ENCODE peak calls at places on chromosomes 5 and 9, in nine cellular contexts. Y is A549; H is globus pallidus; I is CD4-positive, alpha-beta T cell; U is T-helper 22 cell; G is neural progenitor cell; F is stimulated activated CD8-positive, alpha-beta memory T cell treated with anti-CD3 and anti-CD28 coated beads, Interleukin-4, amount 100 ng/mL, for 24 hours; A is stimulated activated CD4-positive, alpha-beta T cell treated with anti-CD3 and anti-CD28 coated beads, Interleukin-2, amount 100 ng/mL, for 48 hours; M is Kasumi-1. Z is an unnamed sample.

GRCh38 chr9:100700689-100701318 is 122.9 kb downstream of the CAVIN4 start:
- DNase-seq in Y (peak; percentile 38), H (peak; percentile 16), I (no peak), U (no peak), G (peak; percentile 75), F (no peak), A (no peak), M (peak; percentile 30), Z (no peak)

GRCh38 chr5:109688999-109689739 is 558 bp upstream of the MAN2A1 start:
- DNase-seq in Y (peak; percentile 92), H (peak; percentile 96), I (peak; percentile 59), U (peak; percentile 68), G (peak; percentile 97), F (peak; percentile 66), A (peak; percentile 63), M (peak; percentile 90), Z (peak; percentile 77)

GRCh38 chr5:63249960-63250359 is 671.3 kb downstream of the LRRC70 start:
- DNase-seq in Y (no peak), H (no peak), I (no peak), U (no peak), G (no peak), F (no peak), A (no peak), M (no peak), Z (no peak)

GRCh38 chr9:32698706-32699277 is 63.3 kb upstream of the TAF1L start:
- DNase-seq in Y (no peak), H (no peak), I (no peak), U (no peak), G (no peak), F (no peak), A (no peak), M (no peak), Z (no peak)

GRCh38 chr5:118931564-118931963 is 56.8 kb downstream of the DTWD2 start:
- DNase-seq in Y (no peak), H (no peak), I (no peak), U (no peak), G (no peak), F (no peak), A (no peak), M (no peak), Z (no peak)

GRCh38 chr5:16701134-16702094 is 84.6 kb upstream of the RETREG1 start:
- DNase-seq in Y (no peak), H (no peak), I (no peak), U (no peak), G (no peak), F (no peak), A (no peak), M (no peak), Z (no peak)

GRCh38 chr5:158387499-158387898 is 528.6 kb upstream of the CLINT1 start:
- DNase-seq in Y (no peak), H (no peak), I (no peak), U (no peak), G (no peak), F (no peak), A (no peak), M (no peak), Z (no peak)

GRCh38 chr9:126363250-126363649 is 36.6 kb downstream of the MVB12B start:
- DNase-seq in Y (no peak), H (no peak), I (no peak), U (no peak), G (no peak), F (no peak), A (no peak), M (no peak), Z (no peak)

GRCh38 chr9:136050266-136050705 is 44.8 kb downstream of the NACC2 start:
- DNase-seq in Y (no peak), H (peak; percentile 31), I (no peak), U (no peak), G (peak; percentile 48), F (no peak), A (no peak), M (no peak), Z (no peak)

GRCh38 chr5:74184649-74185048 is 455.9 kb downstream of the ENC1 start:
- DNase-seq in Y (no peak), H (no peak), I (no peak), U (no peak), G (no peak), F (no peak), A (no peak), M (no peak), Z (no peak)

GRCh38 chr5:97089149-97089801 is 53.1 kb downstream of the LIX1 start:
- DNase-seq in Y (no peak), H (no peak), I (no peak), U (no peak), G (no peak), F (no peak), A (no peak), M (no peak), Z (no peak)

GRCh38 chr9:7097040-7097715 is 339.4 kb downstream of the KDM4C start:
- DNase-seq in Y (no peak), H (no peak), I (no peak), U (no peak), G (no peak), F (no peak), A (no peak), M (no peak), Z (no peak)

GRCh38 chr9:113547501-113547900 is 84.0 kb downstream of the RGS3 start:
- DNase-seq in Y (no peak), H (no peak), I (no peak), U (no peak), G (no peak), F (no peak), A (no peak), M (no peak), Z (no peak)

GRCh38 chr5:172005708-172006377 is 595 bp downstream of the FBXW11 start:
- DNase-seq in Y (peak; percentile 25), H (peak; percentile 31), I (no peak), U (no peak), G (peak; percentile 69), F (no peak), A (no peak), M (peak; percentile 12), Z (peak; percentile 12)

GRCh38 chr9:96379461-96379860 is 4.0 kb downstream of the SLC35D2 start:
- DNase-seq in Y (no peak), H (peak; percentile 71), I (no peak), U (no peak), G (no peak), F (no peak), A (no peak), M (no peak), Z (no peak)

GRCh38 chr9:134399435-134400056 is 73.3 kb downstream of the RXRA start:
- DNase-seq in Y (peak; percentile 76), H (no peak), I (no peak), U (no peak), G (no peak), F (no peak), A (no peak), M (no peak), Z (no peak)

Z was measured in activated T-helper 1 cell treated with anti-CD3 and anti-CD28 coated beads, Interleukin-12 subunit alpha, Interleukin-12 subunit beta, Interleukin-2, Interleukin-4 antibody, amounts not matched to agents 30 ng/mL and 10 ng/mL and 1 ng/mL, durations not matched to agents 14 hours and 24 hours and 36 hours.